ENCODE peak calls at places on chromosomes 5 and 9, in six cellular contexts. One of them, this sample, is unnamed.

GRCh38 chr5:31638748-31639418 is at the start of gene PDZD2:
- DNase-seq in colonic mucosa: peak; percentile 67
- DNase-seq in uterus: peak; percentile 74
- DNase-seq in astrocyte: peak; percentile 37
- DNase-seq in PC-9: no peak
- DNase-seq in sigmoid colon: peak; percentile 84
- DNase-seq in this sample: peak; percentile 97

GRCh38 chr9:78236511-78236950 is 656 bp downstream of the CEP78 start:
- DNase-seq in colonic mucosa: peak; percentile 37
- DNase-seq in uterus: no peak
- DNase-seq in astrocyte: no peak
- DNase-seq in PC-9: no peak
- DNase-seq in sigmoid colon: peak; percentile 67
- DNase-seq in this sample: no peak

GRCh38 chr5:131587541-131587940 is 47.5 kb downstream of the RAPGEF6 start:
- DNase-seq in colonic mucosa: no peak
- DNase-seq in uterus: no peak
- DNase-seq in astrocyte: peak; percentile 20
- DNase-seq in PC-9: no peak
- DNase-seq in sigmoid colon: no peak
- DNase-seq in this sample: no peak

GRCh38 chr5:141192110-141192725 is at the start of gene PCDHB10:
- DNase-seq in colonic mucosa: peak; percentile 26
- DNase-seq in uterus: no peak
- DNase-seq in astrocyte: no peak
- DNase-seq in PC-9: no peak
- DNase-seq in sigmoid colon: peak; percentile 47
- DNase-seq in this sample: peak; percentile 77

GRCh38 chr5:28734396-28734795 is 1696.0 kb upstream of the CDH9 start:
- DNase-seq in colonic mucosa: no peak
- DNase-seq in uterus: no peak
- DNase-seq in astrocyte: no peak
- DNase-seq in PC-9: no peak
- DNase-seq in sigmoid colon: no peak
- DNase-seq in this sample: no peak

GRCh38 chr5:35183243-35183955 is 46.9 kb downstream of the PRLR start:
- DNase-seq in colonic mucosa: peak; percentile 59
- DNase-seq in uterus: peak; percentile 34
- DNase-seq in astrocyte: peak; percentile 20
- DNase-seq in PC-9: no peak
- DNase-seq in sigmoid colon: no peak
- DNase-seq in this sample: peak; percentile 66

GRCh38 chr5:108367679-108368334 is 14.1 kb downstream of the FBXL17 start:
- DNase-seq in colonic mucosa: no peak
- DNase-seq in uterus: no peak
- DNase-seq in astrocyte: peak; percentile 6
- DNase-seq in PC-9: no peak
- DNase-seq in sigmoid colon: no peak
- DNase-seq in this sample: no peak

GRCh38 chr9:14782652-14783051 is 60.1 kb upstream of the CER1 start:
- DNase-seq in colonic mucosa: no peak
- DNase-seq in uterus: no peak
- DNase-seq in astrocyte: no peak
- DNase-seq in PC-9: no peak
- DNase-seq in sigmoid colon: no peak
- DNase-seq in this sample: no peak

GRCh38 chr5:33324667-33325307 is 116.0 kb upstream of the TARS1 start:
- DNase-seq in colonic mucosa: no peak
- DNase-seq in uterus: no peak
- DNase-seq in astrocyte: no peak
- DNase-seq in PC-9: no peak
- DNase-seq in sigmoid colon: no peak
- DNase-seq in this sample: no peak

GRCh38 chr5:37248387-37248969 is 698 bp downstream of the CPLANE1 start:
- DNase-seq in colonic mucosa: no peak
- DNase-seq in uterus: no peak
- DNase-seq in astrocyte: no peak
- DNase-seq in PC-9: no peak
- DNase-seq in sigmoid colon: no peak
- DNase-seq in this sample: peak; percentile 35

GRCh38 chr5:89711526-89711925 is 698.0 kb downstream of the CETN3 start:
- DNase-seq in colonic mucosa: no peak
- DNase-seq in uterus: no peak
- DNase-seq in astrocyte: no peak
- DNase-seq in PC-9: no peak
- DNase-seq in sigmoid colon: no peak
- DNase-seq in this sample: no peak

GRCh38 chr5:177307544-177308363 is 3.9 kb downstream of the MXD3 start:
- DNase-seq in colonic mucosa: no peak
- DNase-seq in uterus: no peak
- DNase-seq in astrocyte: no peak
- DNase-seq in PC-9: no peak
- DNase-seq in sigmoid colon: no peak
- DNase-seq in this sample: no peak
- H3K4me3 ChIP-seq in colonic mucosa: no peak overlapping the region
- H3K4me3 ChIP-seq in uterus: no peak overlapping the region
- H3K4me3 ChIP-seq in astrocyte: no peak overlapping the region
- H3K4me3 ChIP-seq in PC-9: no peak overlapping the region
- H3K4me3 ChIP-seq in sigmoid colon: no peak overlapping the region
- H3K4me3 ChIP-seq in this sample: no peak overlapping the region

DNA sequence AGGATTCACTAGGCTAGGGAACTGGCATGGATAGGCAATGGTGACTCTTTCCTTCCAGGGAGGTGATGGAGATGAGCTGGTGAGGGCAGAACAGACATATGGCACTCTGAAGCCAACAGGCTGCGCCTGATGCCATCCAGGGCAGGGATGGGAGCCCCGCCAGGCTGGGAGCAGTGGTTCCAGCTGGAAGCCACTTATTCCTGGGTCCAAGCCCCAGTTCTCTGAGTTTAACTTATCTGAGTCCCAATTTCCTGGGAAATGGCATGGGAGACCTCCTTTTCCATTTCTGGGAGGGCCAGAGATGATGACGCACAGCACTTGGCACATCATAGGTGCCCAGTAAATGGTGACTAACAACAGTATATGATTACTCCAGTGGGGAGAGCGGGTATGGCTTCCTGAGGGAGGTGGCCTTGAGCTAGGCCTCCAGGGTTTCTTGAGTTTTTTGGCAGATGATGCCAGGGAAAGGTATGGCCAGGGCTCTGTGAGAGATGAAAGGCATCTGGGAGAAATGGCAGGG is 7.2 kb downstream of the PDGFRB start:
- DNase-seq in colonic mucosa: no peak
- DNase-seq in uterus: no peak
- DNase-seq in astrocyte: no peak
- DNase-seq in PC-9: no peak
- DNase-seq in sigmoid colon: no peak
- DNase-seq in this sample: no peak
- H3K4me1 ChIP-seq in colonic mucosa: no peaks in the 10 kb centered on the region
- H3K4me1 ChIP-seq in uterus: peaks cover 19% of the 10 kb centered on the region
- H3K4me1 ChIP-seq in astrocyte: peaks cover 45% of the 10 kb centered on the region
- H3K4me1 ChIP-seq in PC-9: peaks cover 4% of the 10 kb centered on the region
- H3K4me1 ChIP-seq in sigmoid colon: peaks cover 72% of the 10 kb centered on the region
- H3K4me1 ChIP-seq in this sample: no peaks in the 10 kb centered on the region

DNA sequence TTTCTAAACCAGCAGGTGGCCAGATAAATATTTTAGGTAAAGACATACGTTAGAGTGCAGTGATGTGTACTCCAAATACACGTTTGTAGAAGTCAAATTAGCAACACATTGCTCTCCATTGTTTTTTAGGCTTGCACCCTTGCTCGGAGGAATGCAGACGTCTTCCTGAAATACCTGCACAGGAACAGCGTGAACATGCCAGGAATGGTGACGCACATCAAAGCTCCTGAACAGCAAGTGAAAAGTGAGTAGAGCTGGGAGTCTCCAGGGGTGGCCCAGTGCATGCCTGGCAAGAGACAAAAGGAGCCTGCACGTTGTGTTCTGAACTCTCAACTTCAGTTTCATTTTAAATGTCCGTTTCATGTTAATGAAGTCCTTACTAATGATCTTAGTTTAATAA is 207.5 kb upstream of the OTULINL start:
- DNase-seq in colonic mucosa: no peak
- DNase-seq in uterus: no peak
- DNase-seq in astrocyte: no peak
- DNase-seq in PC-9: no peak
- DNase-seq in sigmoid colon: no peak
- DNase-seq in this sample: no peak
- H3K36me3 ChIP-seq in colonic mucosa: peaks cover 19% of the 10 kb centered on the region
- H3K36me3 ChIP-seq in uterus: no peaks in the 10 kb centered on the region
- H3K36me3 ChIP-seq in astrocyte: peaks cover 83% of the 10 kb centered on the region
- H3K36me3 ChIP-seq in PC-9: peaks cover 46% of the 10 kb centered on the region
- H3K36me3 ChIP-seq in sigmoid colon: peaks cover 27% of the 10 kb centered on the region
- H3K36me3 ChIP-seq in this sample: peaks cover 32% of the 10 kb centered on the region

GRCh38 chr9:136867480-136867879 is 1.4 kb upstream of the EDF1 start:
- DNase-seq in colonic mucosa: no peak
- DNase-seq in uterus: no peak
- DNase-seq in astrocyte: no peak
- DNase-seq in PC-9: no peak
- DNase-seq in sigmoid colon: no peak
- DNase-seq in this sample: no peak

GRCh38 chr9:136865768-136866103 is 372 bp downstream of the EDF1 start:
- DNase-seq in colonic mucosa: peak; percentile 69
- DNase-seq in uterus: no peak
- DNase-seq in astrocyte: no peak
- DNase-seq in PC-9: no peak
- DNase-seq in sigmoid colon: peak; percentile 74
- DNase-seq in this sample: peak; percentile 46

GRCh38 chr9:136867917-136868316 is 1.8 kb upstream of the EDF1 start:
- DNase-seq in colonic mucosa: no peak
- DNase-seq in uterus: no peak
- DNase-seq in astrocyte: no peak
- DNase-seq in PC-9: no peak
- DNase-seq in sigmoid colon: no peak
- DNase-seq in this sample: no peak

GRCh38 chr9:136864996-136865767 is 926 bp downstream of the EDF1 start:
- DNase-seq in colonic mucosa: peak; percentile 20
- DNase-seq in uterus: no peak
- DNase-seq in astrocyte: no peak
- DNase-seq in PC-9: no peak
- DNase-seq in sigmoid colon: no peak
- DNase-seq in this sample: no peak

GRCh38 chr9:136868644-136869043 is 2.5 kb upstream of the EDF1 start:
- DNase-seq in colonic mucosa: no peak
- DNase-seq in uterus: no peak
- DNase-seq in astrocyte: no peak
- DNase-seq in PC-9: no peak
- DNase-seq in sigmoid colon: no peak
- DNase-seq in this sample: no peak
- H3K4me3 ChIP-seq in colonic mucosa: no peak overlapping the region
- H3K4me3 ChIP-seq in uterus: no peak overlapping the region
- H3K4me3 ChIP-seq in astrocyte: no peak overlapping the region
- H3K4me3 ChIP-seq in PC-9: no peak overlapping the region
- H3K4me3 ChIP-seq in sigmoid colon: no peak overlapping the region
- H3K4me3 ChIP-seq in this sample: no peak overlapping the region

GRCh38 chr9:35652829-35653209 is 2.1 kb upstream of the SIT1 start:
- DNase-seq in colonic mucosa: no peak
- DNase-seq in uterus: no peak
- DNase-seq in astrocyte: no peak
- DNase-seq in PC-9: no peak
- DNase-seq in sigmoid colon: peak; percentile 38
- DNase-seq in this sample: no peak
- H3K4me1 ChIP-seq in colonic mucosa: peaks cover 10% of the 10 kb centered on the region
- H3K4me1 ChIP-seq in uterus: no peaks in the 10 kb centered on the region
- H3K4me1 ChIP-seq in astrocyte: peaks cover 15% of the 10 kb centered on the region
- H3K4me1 ChIP-seq in PC-9: peaks cover 26% of the 10 kb centered on the region
- H3K4me1 ChIP-seq in sigmoid colon: peaks cover 15% of the 10 kb centered on the region
- H3K4me1 ChIP-seq in this sample: peaks cover 7% of the 10 kb centered on the region

GRCh38 chr9:114364528-114365041 is 23.2 kb downstream of the AKNA start:
- DNase-seq in colonic mucosa: no peak
- DNase-seq in uterus: no peak
- DNase-seq in astrocyte: no peak
- DNase-seq in PC-9: peak; percentile 86
- DNase-seq in sigmoid colon: no peak
- DNase-seq in this sample: no peak
- H3K36me3 ChIP-seq in colonic mucosa: peaks cover 35% of the 10 kb centered on the region
- H3K36me3 ChIP-seq in uterus: no peaks in the 10 kb centered on the region
- H3K36me3 ChIP-seq in astrocyte: peaks cover 2% of the 10 kb centered on the region
- H3K36me3 ChIP-seq in PC-9: no peaks in the 10 kb centered on the region
- H3K36me3 ChIP-seq in sigmoid colon: peaks cover 35% of the 10 kb centered on the region
- H3K36me3 ChIP-seq in this sample: peaks cover 19% of the 10 kb centered on the region

DNA sequence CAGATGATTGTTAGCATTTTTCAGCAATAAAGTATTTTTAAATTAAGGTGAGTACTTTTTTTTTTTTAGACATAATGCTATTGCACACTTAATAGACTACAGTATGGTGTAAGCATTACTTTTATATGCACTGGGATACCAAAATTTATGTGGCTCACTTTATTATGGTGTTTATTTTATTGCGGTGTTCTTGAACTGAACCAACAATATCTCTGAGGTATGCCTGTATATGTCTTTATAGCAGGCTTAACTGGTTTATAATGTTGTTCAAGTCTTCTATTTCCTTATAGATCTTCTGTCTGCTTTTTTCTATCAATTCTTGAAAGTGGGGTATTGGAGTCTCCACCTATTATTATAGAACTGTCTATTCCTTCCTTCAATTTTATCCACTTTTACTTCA is 18.0 kb downstream of the ZBTB43 start:
- DNase-seq in colonic mucosa: no peak
- DNase-seq in uterus: no peak
- DNase-seq in astrocyte: no peak
- DNase-seq in PC-9: no peak
- DNase-seq in sigmoid colon: no peak
- DNase-seq in this sample: no peak
- H3K4me3 ChIP-seq in colonic mucosa: no peak overlapping the region
- H3K4me3 ChIP-seq in uterus: no peak overlapping the region
- H3K4me3 ChIP-seq in astrocyte: no peak overlapping the region
- H3K4me3 ChIP-seq in PC-9: no peak overlapping the region
- H3K4me3 ChIP-seq in sigmoid colon: no peak overlapping the region
- H3K4me3 ChIP-seq in this sample: no peak overlapping the region

This sample was measured in HAP-1.